ENCODE peak calls at places on chromosomes 7 and 10, in ten cellular contexts. K, Z, U, M, R, B, X, S, O and G are unnamed samples.

GRCh38 chr10:14971867-14972448 is 12.8 kb downstream of the MEIG1 start:
- DNase-seq in R (peak; percentile 34), X (peak; percentile 7), K (no peak), S (peak; percentile 38), Z (no peak), U (no peak), B (no peak), M (no peak), O (no peak), G (no peak)

GRCh38 chr7:1247527-1248041 is 14.9 kb downstream of the UNCX start:
- DNase-seq in R (no peak), S (no peak), U (no peak), O (no peak), Z (no peak), B (no peak), K (no peak), X (no peak), M (no peak), G (no peak)

GRCh38 chr10:9091515-9092093 is 1037.1 kb downstream of the GATA3 start:
- DNase-seq in O (no peak), Z (no peak), R (no peak), U (no peak), X (no peak), M (no peak), S (no peak), K (no peak), B (no peak), G (no peak)

GRCh38 chr7:66642932-66643331 is 14.3 kb downstream of the KCTD7 start:
- DNase-seq in S (no peak), R (no peak), U (no peak), X (no peak), Z (no peak), K (no peak), B (no peak), O (no peak), M (no peak), G (no peak)

GRCh38 chr7:1673581-1674102 is 3.6 kb downstream of the ELFN1 start:
- DNase-seq in U (no peak), S (no peak), K (no peak), Z (no peak), B (no peak), R (no peak), X (no peak), M (no peak), O (no peak), G (no peak)

GRCh38 chr10:6089334-6090219 is 743 bp downstream of the RBM17 start:
- DNase-seq in U (no peak), R (peak; percentile 45), B (no peak), S (peak; percentile 25), K (no peak), X (peak; percentile 81), M (peak; percentile 53), O (no peak), Z (no peak), G (no peak)

GRCh38 chr10:69025370-69025896 is 36.8 kb downstream of the KIFBP start:
- DNase-seq in U (no peak), M (no peak), O (no peak), Z (no peak), K (no peak), S (no peak), R (no peak), B (no peak), X (no peak), G (no peak)

GRCh38 chr10:52883996-52884871 is 111.7 kb upstream of the MBL2 start:
- DNase-seq in M (peak; percentile 65), K (no peak), S (no peak), R (peak; percentile 72), B (peak; percentile 40), U (peak; percentile 67), Z (peak; percentile 61), O (no peak), X (peak; percentile 99), G (no peak)

GRCh38 chr10:83273035-83273434 is 866.3 kb upstream of the GHITM start:
- DNase-seq in O (no peak), U (no peak), Z (no peak), B (no peak), X (no peak), S (no peak), M (no peak), R (no peak), K (no peak), G (no peak)
- TF ChIP-seq CTCF in O (no peak), U (no peak), Z (no peak), B (no peak), X (peak; percentile 24), S (no peak), M (no peak), R (peak; percentile 2), K (no peak), G (no peak)

GRCh38 chr7:98922392-98923107 is 44.2 kb downstream of the TRRAP start:
- DNase-seq in K (peak; percentile 82), R (peak; percentile 62), X (peak; percentile 37), S (no peak), M (peak; percentile 54), B (no peak), U (peak; percentile 76), O (no peak), Z (no peak), G (no peak)
- TF ChIP-seq CTCF in K (no peak), R (no peak), X (peak; percentile 4), S (no peak), M (peak; percentile 10), B (no peak), U (no peak), O (no peak), Z (no peak), G (no peak)

DNA sequence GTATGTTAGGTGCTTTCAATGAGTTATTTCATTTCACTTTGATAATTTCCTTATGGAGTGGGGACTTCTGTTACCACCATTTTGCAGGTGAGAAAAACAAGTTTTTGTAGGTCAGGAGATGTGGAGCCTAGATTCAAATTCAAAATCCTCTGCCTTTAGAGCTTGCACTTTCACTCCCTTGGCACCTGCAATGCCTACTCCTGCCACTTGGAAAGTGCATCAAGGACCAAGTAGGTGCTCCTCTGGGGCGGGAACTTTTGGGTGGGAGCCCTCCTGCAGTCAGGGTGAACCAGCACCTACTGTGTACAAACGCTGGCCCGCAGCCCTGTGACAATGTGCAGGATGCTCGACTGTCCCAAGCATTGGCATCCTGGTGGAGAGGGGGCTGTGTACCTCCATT is 199.0 kb downstream of the EMX2 start:
- DNase-seq in Z (no peak), M (no peak), X (no peak), R (no peak), B (no peak), U (no peak), K (no peak), O (no peak), S (no peak), G (no peak)
- TF ChIP-seq CTCF in Z (peak; percentile 35), M (no peak), X (peak; percentile 25), R (peak; percentile 7), B (no peak), U (no peak), K (no peak), O (no peak), S (no peak), G (peak; percentile 12)

GRCh38 chr7:155263522-155264197 is 34.0 kb upstream of the INSIG1 start:
- DNase-seq in S (no peak), Z (no peak), B (no peak), O (no peak), M (no peak), K (no peak), X (no peak), R (no peak), U (no peak), G (no peak)
- TF ChIP-seq CTCF in S (no peak), Z (no peak), B (no peak), O (no peak), M (no peak), K (no peak), X (no peak), R (no peak), U (no peak), G (no peak)

DNA sequence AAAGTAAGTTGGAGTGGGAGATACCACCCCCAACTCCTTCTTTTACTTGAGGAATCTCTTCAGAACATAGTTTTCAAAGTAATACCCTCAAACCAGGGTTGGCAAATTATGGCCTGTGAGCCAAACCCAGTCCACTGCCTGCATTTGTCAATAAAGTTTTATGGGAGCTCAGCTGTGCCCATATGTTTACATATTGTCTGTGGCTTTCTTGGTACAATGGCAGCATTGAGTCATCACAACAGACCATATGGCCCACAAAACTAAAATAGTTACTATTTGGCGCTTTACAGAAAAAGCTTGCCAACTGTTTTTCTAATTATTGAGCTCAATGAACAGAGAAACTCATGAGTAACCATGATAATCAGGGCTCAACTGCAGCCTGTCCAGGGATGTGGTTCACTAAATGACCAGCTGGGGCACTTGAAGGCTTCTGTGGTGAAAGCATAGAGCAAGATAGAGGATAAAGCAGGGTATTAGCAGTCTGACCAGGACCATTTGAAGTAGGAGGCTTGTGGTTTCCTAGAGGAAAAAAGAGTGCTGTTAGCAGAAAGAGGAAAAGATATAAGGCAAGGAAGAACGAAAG is 196.0 kb upstream of the GRB10 start:
- DNase-seq in X (no peak), Z (no peak), R (peak; percentile 37), O (no peak), K (no peak), M (peak; percentile 54), U (no peak), B (peak; percentile 36), S (no peak), G (peak; percentile 53)
- TF ChIP-seq CTCF in X (no peak), Z (peak; percentile 16), R (peak; percentile 26), O (no peak), K (no peak), M (no peak), U (no peak), B (no peak), S (no peak), G (no peak)

DNA sequence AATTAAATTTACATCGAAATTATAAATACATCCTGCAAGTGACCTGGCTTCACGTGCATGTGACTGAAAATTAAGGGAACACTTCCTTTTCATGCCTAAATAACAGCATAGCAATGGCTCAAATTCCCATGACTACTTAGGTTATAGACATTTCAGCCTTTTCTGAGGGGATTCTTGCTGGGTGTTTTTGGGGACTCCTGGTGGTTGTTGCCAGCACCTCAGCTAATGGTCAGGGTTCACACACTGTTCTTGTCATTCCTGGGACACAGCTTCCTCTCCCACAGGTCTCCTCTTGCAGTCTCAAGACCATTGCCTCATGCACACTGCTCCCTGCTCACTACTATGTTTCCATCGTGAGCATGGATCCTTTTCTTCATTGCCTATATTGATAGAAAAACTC is 148.9 kb upstream of the GLI3 start:
- DNase-seq in X (no peak), K (no peak), M (no peak), U (no peak), S (no peak), Z (no peak), B (no peak), R (no peak), O (no peak), G (no peak)
- TF ChIP-seq CTCF in X (peak; percentile 9), K (no peak), M (no peak), U (peak; percentile 9), S (no peak), Z (no peak), B (no peak), R (peak; percentile 31), O (no peak), G (no peak)

DNA sequence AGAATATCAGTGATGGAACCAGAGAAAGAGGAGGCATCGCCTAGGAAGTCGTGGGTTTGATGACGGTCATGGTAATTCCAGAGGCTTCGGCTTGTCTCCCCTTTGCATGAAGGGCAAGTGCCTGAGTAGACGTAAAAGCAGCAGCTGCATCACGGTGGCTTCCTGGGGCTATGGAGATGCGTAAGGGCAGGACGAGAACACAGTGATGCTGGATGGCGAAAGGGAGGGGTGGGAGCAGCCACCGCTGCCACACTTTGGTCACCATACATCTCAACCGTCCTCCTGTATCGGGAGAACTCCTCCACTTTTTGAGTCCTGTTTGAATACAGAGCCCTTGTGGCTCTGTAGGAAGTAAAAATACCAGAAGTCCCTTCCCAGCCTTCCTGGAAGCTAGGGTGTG is 182.7 kb downstream of the ZMYND11 start:
- DNase-seq in O (no peak), Z (no peak), U (no peak), M (no peak), S (no peak), B (no peak), R (no peak), X (no peak), K (no peak), G (no peak)
- TF ChIP-seq CTCF in O (no peak), Z (no peak), U (no peak), M (no peak), S (no peak), B (no peak), R (no peak), X (no peak), K (no peak), G (no peak)